ENCODE peak calls at places on chromosomes 16 and 17, in four cellular contexts. L is stimulated activated CD8-positive, alpha-beta memory T cell treated with anti-CD3 and anti-CD28 coated beads, Interleukin-4, amount 100 ng/mL, for 1 hour; R is dorsolateral prefrontal cortex; F is skeletal muscle cell. K is an unnamed sample.

GRCh38 chr17:21573961-21574610 is 118.2 kb upstream of the KCNJ18 start:
- DNase-seq in R (peak), F (peak), L (no peak), K (peak)

GRCh38 chr17:36697907-36698526 is 96.6 kb downstream of the MRM1 start:
- DNase-seq in R (no peak), L (no peak), F (no peak), K (no peak)

GRCh38 chr16:19963306-19963705 is 78.7 kb upstream of the GPRC5B start:
- DNase-seq in L (no peak), F (no peak), R (no peak), K (no peak)

GRCh38 chr16:65180986-65181710 is 59.3 kb upstream of the CDH11 start:
- DNase-seq in L (no peak), R (no peak), F (no peak), K (no peak)

GRCh38 chr17:20095366-20096080 is 86.4 kb downstream of the SPECC1 start:
- DNase-seq in R (peak), F (no peak), L (no peak), K (peak)

GRCh38 chr16:79845006-79845733 is 244.6 kb upstream of the MAF start:
- DNase-seq in F (no peak), L (no peak), R (no peak), K (no peak)

GRCh38 chr17:50928662-50929061 is 62.5 kb upstream of the TOB1 start:
- DNase-seq in L (no peak), R (no peak), F (no peak), K (no peak)

GRCh38 chr16:27408012-27408601 is 6.1 kb downstream of the IL21R start:
- DNase-seq in L (no peak), R (no peak), F (peak), K (no peak)

GRCh38 chr17:42675984-42676423 is 790 bp downstream of the PLEKHH3 start:
- DNase-seq in R (no peak), F (no peak), L (no peak), K (no peak)

GRCh38 chr16:48546774-48547173 is 63.2 kb downstream of the N4BP1 start:
- DNase-seq in L (no peak), R (no peak), F (no peak), K (no peak)

GRCh38 chr17:80284631-80285030 is 24.0 kb downstream of the RNF213 start:
- DNase-seq in L (no peak), F (no peak), R (no peak), K (no peak)

GRCh38 chr16:49745434-49745833 is 110.5 kb downstream of the ZNF423 start:
- DNase-seq in F (no peak), L (no peak), R (no peak), K (no peak)

GRCh38 chr16:30659507-30660423 is 1.5 kb downstream of the FBRS start:
- DNase-seq in R (no peak), L (no peak), F (no peak), K (no peak)

GRCh38 chr17:41406205-41406604 is 8.8 kb upstream of the KRT31 start:
- DNase-seq in R (no peak), L (no peak), F (no peak), K (no peak)

GRCh38 chr16:89842471-89843408 is 14.5 kb downstream of the SPIRE2 start:
- DNase-seq in L (no peak), F (peak), R (no peak), K (no peak)

GRCh38 chr17:11332706-11333105 is 91.7 kb downstream of the SHISA6 start:
- DNase-seq in R (no peak), L (no peak), F (no peak), K (peak)

GRCh38 chr16:53745753-53746258 is 41.9 kb downstream of the FTO start:
- DNase-seq in R (no peak), F (no peak), L (no peak), K (no peak)

GRCh38 chr16:4597174-4597573 is 17.5 kb downstream of the UBALD1 start:
- DNase-seq in L (no peak), R (no peak), F (no peak), K (no peak)

GRCh38 chr16:48014349-48015135 is 141.3 kb downstream of the ABCC12 start:
- DNase-seq in R (no peak), F (no peak), L (no peak), K (no peak)

GRCh38 chr16:78503501-78504110 is 404.2 kb downstream of the WWOX start:
- DNase-seq in F (no peak), L (no peak), R (no peak), K (peak)

GRCh38 chr17:80379348-80379747 is 35.6 kb upstream of the ENDOV start:
- DNase-seq in R (no peak), L (no peak), F (no peak), K (no peak)

GRCh38 chr16:2244301-2244700 is 7.1 kb downstream of the ECI1 start:
- DNase-seq in R (no peak), F (no peak), L (no peak), K (no peak)

GRCh38 chr17:73710095-73710592 is 65.9 kb upstream of the SDK2 start:
- DNase-seq in R (no peak), F (no peak), L (peak), K (peak)